ENCODE peak calls at places on chromosomes 7 and 10, in ten cellular contexts. L is GM12865, U is fibroblast of lung, O is GM13977, Z is OCI-LY7, P is neural crest cell, J is foreskin fibroblast, M is HFFc6, V is endothelial cell, C is epithelial cell of esophagus. T is an unnamed sample.

GRCh38 chr7:107560898-107561516 is 2.7 kb downstream of the COG5 start:
- DNase-seq in L (no peak), U (no peak), O (no peak), Z (peak), P (no peak), J (no peak), M (no peak), V (no peak), C (peak), T (peak)

GRCh38 chr7:123581162-123581459 is 20.5 kb upstream of the ASB15 start:
- DNase-seq in L (no peak), U (no peak), O (no peak), Z (no peak), P (no peak), J (no peak), M (no peak), V (no peak), C (no peak), T (no peak)

GRCh38 chr10:22434521-22434920 is 89.2 kb downstream of the SPAG6 start:
- DNase-seq in L (no peak), U (no peak), O (no peak), Z (no peak), P (no peak), J (no peak), M (no peak), V (no peak), C (no peak), T (no peak)

GRCh38 chr10:85602713-85603112 is 763.9 kb downstream of the GRID1 start:
- DNase-seq in L (no peak), U (no peak), O (no peak), Z (no peak), P (no peak), J (no peak), M (no peak), V (no peak), C (no peak), T (no peak)

GRCh38 chr10:17041626-17042520 is 87.7 kb downstream of the CUBN start:
- DNase-seq in L (no peak), U (no peak), O (no peak), Z (no peak), P (no peak), J (no peak), M (no peak), V (no peak), C (no peak), T (no peak)

GRCh38 chr10:63707254-63707910 is 186.2 kb downstream of the REEP3 start:
- DNase-seq in L (peak), U (peak), O (peak), Z (no peak), P (no peak), J (peak), M (peak), V (no peak), C (peak), T (peak)

GRCh38 chr10:126917975-126918908 is 13.0 kb downstream of the DOCK1 start:
- DNase-seq in L (no peak), U (no peak), O (no peak), Z (no peak), P (no peak), J (no peak), M (no peak), V (no peak), C (no peak), T (no peak)

GRCh38 chr7:155961241-155962190 is 149.3 kb upstream of the SHH start:
- DNase-seq in L (peak), U (no peak), O (no peak), Z (no peak), P (no peak), J (no peak), M (no peak), V (no peak), C (peak), T (peak)

GRCh38 chr7:150940446-150941102 is 37.5 kb downstream of the KCNH2 start:
- DNase-seq in L (no peak), U (no peak), O (no peak), Z (no peak), P (no peak), J (no peak), M (no peak), V (no peak), C (peak), T (no peak)

GRCh38 chr7:36291387-36292316 is 98.0 kb upstream of the ANLN start:
- DNase-seq in L (peak), U (peak), O (peak), Z (peak), P (peak), J (peak), M (peak), V (peak), C (peak), T (peak)

GRCh38 chr10:55410415-55410885 is 609.4 kb upstream of the PCDH15 start:
- DNase-seq in L (no peak), U (peak), O (no peak), Z (no peak), P (peak), J (no peak), M (no peak), V (peak), C (peak), T (no peak)

GRCh38 chr7:10237306-10237705 is 736.4 kb upstream of the PHF14 start:
- DNase-seq in L (no peak), U (peak), O (no peak), Z (no peak), P (no peak), J (no peak), M (no peak), V (no peak), C (peak), T (no peak)

GRCh38 chr10:52250562-52250961 is 63.5 kb upstream of the DKK1 start:
- DNase-seq in L (no peak), U (no peak), O (no peak), Z (no peak), P (no peak), J (no peak), M (no peak), V (no peak), C (no peak), T (no peak)

GRCh38 chr7:68888971-68889385 is 709.3 kb upstream of the AUTS2 start:
- DNase-seq in L (no peak), U (no peak), O (no peak), Z (no peak), P (no peak), J (no peak), M (no peak), V (no peak), C (no peak), T (no peak)

GRCh38 chr7:17078298-17078697 is 196.5 kb upstream of the AGR3 start:
- DNase-seq in L (no peak), U (no peak), O (no peak), Z (no peak), P (no peak), J (no peak), M (no peak), V (no peak), C (no peak), T (no peak)

GRCh38 chr7:150766334-150766709 is 29.1 kb downstream of the GIMAP5 start:
- DNase-seq in L (no peak), U (no peak), O (no peak), Z (no peak), P (no peak), J (no peak), M (no peak), V (no peak), C (no peak), T (no peak)

GRCh38 chr10:34655286-34656170 is 159.6 kb downstream of the PARD3 start:
- DNase-seq in L (peak), U (peak), O (peak), Z (peak), P (peak), J (peak), M (peak), V (peak), C (peak), T (peak)

GRCh38 chr10:43389867-43390266 is 18.4 kb downstream of the FXYD4 start:
- DNase-seq in L (no peak), U (no peak), O (no peak), Z (no peak), P (no peak), J (no peak), M (no peak), V (no peak), C (no peak), T (no peak)

GRCh38 chr10:11344081-11344480 is 267.4 kb downstream of the USP6NL start:
- DNase-seq in L (no peak), U (no peak), O (no peak), Z (no peak), P (no peak), J (no peak), M (no peak), V (no peak), C (no peak), T (no peak)

GRCh38 chr10:44863344-44864041 is 47.6 kb upstream of the TMEM72 start:
- DNase-seq in L (no peak), U (no peak), O (no peak), Z (no peak), P (no peak), J (no peak), M (no peak), V (no peak), C (no peak), T (no peak)

GRCh38 chr10:20768849-20769248 is 128.3 kb downstream of the NEBL start:
- DNase-seq in L (no peak), U (peak), O (no peak), Z (no peak), P (no peak), J (no peak), M (no peak), V (no peak), C (peak), T (no peak)

GRCh38 chr7:69801729-69802688 is 203.7 kb downstream of the AUTS2 start:
- DNase-seq in L (no peak), U (no peak), O (no peak), Z (no peak), P (no peak), J (no peak), M (no peak), V (no peak), C (no peak), T (no peak)

GRCh38 chr10:21336476-21337170 is 188.9 kb downstream of the SKIDA1 start:
- DNase-seq in L (no peak), U (peak), O (no peak), Z (no peak), P (no peak), J (peak), M (peak), V (no peak), C (peak), T (no peak)

GRCh38 chr7:83946801-83947200 is 247.8 kb downstream of the SEMA3A start:
- DNase-seq in L (no peak), U (no peak), O (no peak), Z (no peak), P (no peak), J (no peak), M (no peak), V (no peak), C (no peak), T (no peak)

GRCh38 chr7:148987751-148988512 is 40.4 kb downstream of the PDIA4 start:
- DNase-seq in L (no peak), U (no peak), O (no peak), Z (peak), P (no peak), J (no peak), M (peak), V (no peak), C (peak), T (no peak)
- TF ChIP-seq CTCF in L (no peak), U (no peak), O (no peak), Z (no peak), P (no peak), J (no peak), M (no peak), V (no peak), C (no peak), T (no peak)

GRCh38 chr7:44348300-44348699 is 22.9 kb upstream of the CAMK2B start:
- DNase-seq in L (peak), U (peak), O (peak), Z (peak), P (no peak), J (peak), M (peak), V (peak), C (peak), T (peak)
- TF ChIP-seq CTCF in L (peak), U (peak), O (peak), Z (peak), P (no peak), J (peak), M (peak), V (no peak), C (peak), T (peak)

GRCh38 chr7:2044311-2044882 is 188.3 kb downstream of the MAD1L1 start:
- DNase-seq in L (no peak), U (no peak), O (no peak), Z (no peak), P (no peak), J (no peak), M (no peak), V (no peak), C (no peak), T (no peak)
- TF ChIP-seq CTCF in L (no peak), U (no peak), O (no peak), Z (no peak), P (no peak), J (no peak), M (no peak), V (no peak), C (no peak), T (no peak)

GRCh38 chr7:65307651-65308299 is 65.9 kb upstream of the ZNF92 start:
- DNase-seq in L (peak), U (peak), O (peak), Z (peak), P (peak), J (peak), M (peak), V (peak), C (peak), T (peak)
- TF ChIP-seq CTCF in L (peak), U (peak), O (peak), Z (peak), P (peak), J (peak), M (peak), V (peak), C (peak), T (peak)